ENCODE peak calls at places on chromosomes 3 and 15, in nine cellular contexts. G, X, T, L, V, K, N, Q and J are unnamed samples.
A peak's percentile ranks its signal among the peaks of the same experiment; 100 is the strongest.

GRCh38 chr15:26028086-26028740 is 165.1 kb upstream of the ATP10A start:
- DNase-seq in G (no peak), X (no peak), T (no peak), L (no peak), V (peak; percentile 31), K (no peak), N (peak; percentile 11), Q (peak; percentile 11), J (no peak)

GRCh38 chr3:151085227-151085888 is at the start of gene MED12L:
- DNase-seq in G (peak; percentile 90), X (peak; percentile 75), T (peak; percentile 86), L (peak; percentile 74), V (peak; percentile 22), K (no peak), N (no peak), Q (peak; percentile 86), J (peak; percentile 24)

GRCh38 chr3:13277860-13278531 is 142.1 kb downstream of the NUP210 start:
- DNase-seq in G (peak; percentile 34), X (peak; percentile 12), T (no peak), L (no peak), V (no peak), K (no peak), N (no peak), Q (no peak), J (no peak)

GRCh38 chr15:25780479-25781255 is 82.5 kb downstream of the ATP10A start:
- DNase-seq in G (no peak), X (no peak), T (no peak), L (no peak), V (no peak), K (no peak), N (no peak), Q (no peak), J (no peak)

GRCh38 chr3:114446605-114447004 is 152.8 kb downstream of the TIGIT start:
- DNase-seq in G (no peak), X (no peak), T (no peak), L (no peak), V (no peak), K (no peak), N (no peak), Q (no peak), J (no peak)

GRCh38 chr3:180690061-180690460 is 10.8 kb upstream of the CCDC39 start:
- DNase-seq in G (no peak), X (peak; percentile 27), T (no peak), L (no peak), V (no peak), K (no peak), N (no peak), Q (peak; percentile 37), J (no peak)

GRCh38 chr3:66144792-66145733 is 75.7 kb upstream of the SLC25A26 start:
- DNase-seq in G (peak; percentile 18), X (peak; percentile 64), T (no peak), L (peak; percentile 53), V (peak; percentile 71), K (no peak), N (no peak), Q (no peak), J (no peak)

GRCh38 chr3:44529927-44530326 is 25.1 kb upstream of the ZKSCAN7 start:
- DNase-seq in G (no peak), X (peak; percentile 28), T (peak; percentile 38), L (no peak), V (no peak), K (no peak), N (no peak), Q (peak; percentile 44), J (no peak)

GRCh38 chr3:136659253-136659652 is 92.9 kb downstream of the STAG1 start:
- DNase-seq in G (no peak), X (peak; percentile 8), T (peak; percentile 15), L (peak; percentile 82), V (peak; percentile 47), K (no peak), N (peak; percentile 51), Q (peak; percentile 47), J (no peak)

GRCh38 chr3:105944281-105944680 is 75.5 kb upstream of the CBLB start:
- DNase-seq in G (no peak), X (peak; percentile 75), T (no peak), L (peak; percentile 40), V (no peak), K (no peak), N (no peak), Q (no peak), J (no peak)

GRCh38 chr3:13509066-13509815 is 29.1 kb downstream of the HDAC11 start:
- DNase-seq in G (no peak), X (no peak), T (no peak), L (no peak), V (no peak), K (no peak), N (no peak), Q (no peak), J (no peak)